ENCODE peak calls at places on chromosomes 6 and 20, in five cellular contexts. B is fibroblast of lung, R is adrenal gland, M is cardiac muscle cell, C is tibial nerve. O is an unnamed sample. For H3K36me3, the result is how much of the 10 kb centered on the place peaks cover.

GRCh38 chr6:4603291-4603690 is 172.9 kb upstream of the CDYL start:
- DNase-seq in B (peak), R (peak), C (peak), M (peak), O (no peak)

GRCh38 chr20:45444050-45444449 is 25.5 kb upstream of the WFDC2 start:
- DNase-seq in C (no peak), M (no peak), B (no peak), R (no peak), O (no peak)

GRCh38 chr6:7615611-7616383 is 25.8 kb downstream of the SNRNP48 start:
- DNase-seq in M (peak), B (peak), C (no peak), R (peak), O (no peak)

GRCh38 chr6:122969999-122970398 is 26.0 kb upstream of the CLVS2 start:
- DNase-seq in B (no peak), C (no peak), M (no peak), R (no peak), O (no peak)

GRCh38 chr6:17633465-17634188 is 33.5 kb downstream of the FAM8A1 start:
- DNase-seq in R (no peak), M (no peak), C (no peak), B (no peak), O (no peak)

GRCh38 chr6:167079853-167080297 is 43.0 kb upstream of the CCR6 start:
- DNase-seq in C (no peak), B (no peak), M (no peak), R (no peak), O (no peak)

GRCh38 chr20:1764136-1765033 is 106.8 kb upstream of the SIRPG start:
- DNase-seq in C (peak), B (peak), M (peak), R (peak), O (no peak)

GRCh38 chr20:61809006-61809770 is 256.5 kb downstream of the TAF4 start:
- DNase-seq in B (no peak), M (no peak), C (no peak), R (no peak), O (no peak)

DNA sequence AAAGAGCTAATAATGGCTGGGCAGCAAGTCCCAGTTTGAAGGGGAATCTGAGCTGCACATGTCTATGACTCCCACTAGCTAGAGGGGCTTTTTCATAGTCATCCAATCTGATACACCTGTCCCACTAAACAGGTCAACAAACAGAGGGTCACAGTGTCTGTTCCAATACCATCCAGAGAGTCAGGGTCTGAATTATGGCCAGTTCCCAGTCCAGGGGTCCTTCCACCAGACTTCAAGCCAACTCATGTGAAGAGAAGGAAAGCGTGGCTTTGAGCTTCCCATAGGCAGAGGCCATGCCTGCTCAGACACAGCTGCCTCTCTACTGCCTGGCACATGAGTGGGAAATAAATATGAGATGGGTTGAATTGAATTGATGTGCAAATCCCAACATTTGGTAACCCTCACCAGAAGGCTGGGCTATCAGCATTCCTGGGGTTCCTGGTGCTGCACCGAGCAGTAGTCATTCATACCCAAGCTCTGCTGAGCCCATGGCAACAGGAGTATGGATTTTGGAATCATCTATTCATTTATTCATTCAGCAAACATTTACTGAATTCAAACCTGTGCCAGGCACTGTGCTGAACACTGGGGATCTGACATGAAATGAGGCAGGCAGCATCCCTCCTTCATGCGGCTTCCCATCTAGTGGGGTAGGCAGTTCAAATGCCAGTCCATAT is 17.2 kb downstream of the TP53RK start:
- DNase-seq in B (no peak), R (no peak), M (no peak), C (no peak), O (no peak)
- H3K36me3 ChIP-seq in B (under half), R (under half), M (under half), C (under half), O (under half)

GRCh38 chr6:33692760-33693158 is 18.7 kb downstream of the UQCC2 start:
- DNase-seq in C (no peak), R (no peak), B (peak), M (peak), O (no peak)
- H3K36me3 ChIP-seq in C (half or more), R (half or more), B (under half), M (under half), O (under half)

DNA sequence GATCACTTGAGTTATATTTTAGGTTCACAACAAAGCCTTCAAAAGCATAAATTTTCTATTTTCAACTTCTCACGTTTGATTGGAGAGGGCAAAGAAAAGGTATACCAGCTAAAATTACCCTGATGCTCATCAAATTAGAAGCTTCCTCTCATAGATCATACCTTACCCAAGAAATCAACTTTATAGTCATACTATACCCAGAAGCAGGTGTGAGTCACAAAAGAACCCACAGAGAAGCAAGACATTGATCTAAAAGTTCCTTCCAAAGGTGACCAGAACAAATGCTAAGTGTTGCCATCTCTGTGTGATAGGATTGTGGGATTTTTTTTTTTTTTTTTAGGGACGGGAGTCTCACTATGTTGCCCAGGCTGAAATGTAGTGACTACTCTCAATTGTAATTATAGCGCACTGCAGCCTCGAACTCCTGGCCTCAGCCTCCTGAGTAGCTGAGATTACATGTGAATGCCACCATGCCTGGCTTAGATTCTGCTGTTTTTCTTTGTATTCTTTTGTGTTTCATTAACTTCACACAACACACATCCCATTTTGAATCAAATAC is 3.3 kb downstream of the EIF2S2 start:
- DNase-seq in R (no peak), M (no peak), C (no peak), B (no peak), O (no peak)
- H3K36me3 ChIP-seq in R (under half), M (under half), C (under half), B (under half), O (under half)

DNA sequence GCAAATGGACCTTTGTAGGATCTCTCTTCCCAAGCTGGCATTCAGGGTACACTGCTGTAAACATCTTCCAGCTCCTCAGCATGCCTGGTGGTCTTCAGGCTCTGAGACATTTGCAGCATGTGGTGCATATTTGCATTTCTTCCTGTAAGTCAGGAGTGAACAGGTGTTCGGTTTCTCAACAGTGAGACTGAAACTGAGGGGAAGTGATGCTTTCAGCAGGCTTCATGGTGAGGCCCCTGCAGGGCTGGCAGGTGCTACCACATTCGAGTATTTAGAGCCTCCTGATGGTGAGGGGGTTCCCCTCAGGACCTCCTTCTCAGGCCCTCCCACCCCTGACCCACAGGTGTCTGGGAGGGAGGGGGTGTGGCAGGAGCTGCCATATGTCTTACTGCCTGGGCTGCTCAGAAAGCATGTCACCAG is 15.1 kb downstream of the MYBL2 start:
- DNase-seq in C (no peak), R (no peak), B (no peak), M (no peak), O (no peak)
- H3K36me3 ChIP-seq in C (under half), R (under half), B (under half), M (under half), O (under half)

GRCh38 chr20:63214514-63214913 is 1.4 kb downstream of the YTHDF1 start:
- DNase-seq in B (no peak), M (no peak), C (no peak), R (no peak), O (no peak)
- H3K36me3 ChIP-seq in B (under half), M (under half), C (under half), R (under half), O (under half)

GRCh38 chr6:25972128-25972527 is 9.5 kb downstream of the TRIM38 start:
- DNase-seq in C (no peak), R (no peak), B (no peak), M (no peak), O (no peak)

GRCh38 chr6:25975909-25976560 is 13.4 kb downstream of the TRIM38 start:
- DNase-seq in B (no peak), M (peak), R (no peak), C (no peak), O (no peak)

GRCh38 chr6:25972902-25973301 is 10.3 kb downstream of the TRIM38 start:
- DNase-seq in C (no peak), M (no peak), R (no peak), B (no peak), O (no peak)

GRCh38 chr6:25971187-25971811 is 8.7 kb downstream of the TRIM38 start:
- DNase-seq in M (peak), C (no peak), B (peak), R (peak), O (no peak)

GRCh38 chr6:25973923-25974555 is 11.4 kb downstream of the TRIM38 start:
- DNase-seq in R (no peak), M (no peak), C (no peak), B (no peak), O (no peak)
- H3K36me3 ChIP-seq in R (half or more), M (under half), C (half or more), B (under half), O (under half)